ENCODE peak calls at places on chromosome 20, in eight cellular contexts. P is tibial artery, Y is endothelial cell, C is stomach, O is endodermal cell, V is LNCaP clone FGC, Q is coronary artery, W is HFFc6. K is an unnamed sample.

GRCh38 chr20:51404297-51405060 is 138.0 kb downstream of the NFATC2 start:
- DNase-seq in Q (no peak), O (peak), P (no peak), V (no peak), Y (no peak), W (no peak), C (peak), K (no peak)

GRCh38 chr20:64205611-64206026 is 41.4 kb downstream of the MYT1 start:
- DNase-seq in Q (no peak), C (no peak), W (no peak), O (no peak), P (no peak), Y (no peak), V (no peak), K (no peak)

GRCh38 chr20:43916875-43917371 is 2.3 kb downstream of the TOX2 start:
- DNase-seq in W (peak), P (peak), Q (no peak), O (peak), C (no peak), Y (no peak), V (no peak), K (no peak)

GRCh38 chr20:33815671-33816070 is 4.5 kb downstream of the CHMP4B start:
- DNase-seq in C (no peak), Y (no peak), W (no peak), P (no peak), V (no peak), O (no peak), Q (no peak), K (no peak)

GRCh38 chr20:44711237-44711636 is 3.9 kb upstream of the CCN5 start:
- DNase-seq in O (no peak), C (no peak), V (no peak), Q (no peak), Y (no peak), P (peak), W (no peak), K (no peak)

GRCh38 chr20:48180637-48181036 is 395.4 kb upstream of the SULF2 start:
- DNase-seq in V (no peak), Q (no peak), C (no peak), Y (no peak), O (no peak), W (no peak), P (no peak), K (peak)

GRCh38 chr20:22773326-22773725 is 189.0 kb upstream of the FOXA2 start:
- DNase-seq in O (no peak), C (no peak), V (no peak), Y (no peak), W (no peak), P (no peak), Q (no peak), K (no peak)

GRCh38 chr20:38199506-38200390 is 34.7 kb upstream of the TGM2 start:
- DNase-seq in W (no peak), Y (no peak), C (no peak), O (peak), V (no peak), P (no peak), Q (peak), K (no peak)

GRCh38 chr20:51062065-51062464 is 39.2 kb upstream of the KCNG1 start:
- DNase-seq in C (no peak), W (no peak), Q (no peak), P (no peak), V (no peak), O (peak), Y (no peak), K (no peak)

GRCh38 chr20:53793783-53794383 is 200.2 kb upstream of the ZNF217 start:
- DNase-seq in O (no peak), V (no peak), W (no peak), Y (no peak), P (no peak), C (no peak), Q (no peak), K (peak)

GRCh38 chr20:49400410-49400809 is 82.1 kb downstream of the KCNB1 start:
- DNase-seq in P (peak), W (no peak), O (no peak), V (no peak), Y (no peak), Q (no peak), C (no peak), K (no peak)

GRCh38 chr20:32582659-32583580 is 2.2 kb downstream of the NOL4L start:
- DNase-seq in W (no peak), Y (peak), P (no peak), O (peak), C (no peak), Q (no peak), V (no peak), K (no peak)

GRCh38 chr20:20546402-20546801 is 166.0 kb downstream of the RALGAPA2 start:
- DNase-seq in V (no peak), W (no peak), P (no peak), Q (no peak), Y (no peak), O (no peak), C (no peak), K (no peak)

GRCh38 chr20:50058646-50059398 is 54.1 kb downstream of the UBE2V1 start:
- DNase-seq in Y (no peak), V (no peak), Q (no peak), W (no peak), C (no peak), O (peak), P (no peak), K (no peak)

GRCh38 chr20:59455392-59456341 is 148.7 kb upstream of the PHACTR3 start:
- DNase-seq in O (peak), Y (peak), Q (no peak), C (peak), W (no peak), P (no peak), V (no peak), K (peak)

GRCh38 chr20:33298391-33298790 is 15.4 kb downstream of the BPIFB1 start:
- DNase-seq in C (no peak), Y (no peak), W (no peak), V (no peak), O (peak), P (no peak), Q (no peak), K (no peak)

GRCh38 chr20:54292186-54292585 is 84.3 kb downstream of the PFDN4 start:
- DNase-seq in O (no peak), V (no peak), W (no peak), Y (no peak), C (no peak), Q (no peak), P (no peak), K (peak)

GRCh38 chr20:20887593-20888272 is 175.3 kb upstream of the RALGAPA2 start:
- DNase-seq in Q (no peak), P (no peak), O (peak), C (no peak), W (no peak), Y (no peak), V (no peak), K (no peak)

GRCh38 chr20:17834804-17835203 is 133.8 kb downstream of the SNX5 start:
- DNase-seq in Q (no peak), O (no peak), Y (no peak), V (peak), W (no peak), C (no peak), P (no peak), K (no peak)

GRCh38 chr20:64099880-64100565 is 7.3 kb downstream of the NPBWR2 start:
- DNase-seq in Q (no peak), W (no peak), C (no peak), O (no peak), P (no peak), Y (no peak), V (no peak), K (no peak)

GRCh38 chr20:25281541-25281991 is 33.7 kb downstream of the PYGB start:
- DNase-seq in Q (no peak), V (no peak), Y (no peak), W (no peak), P (peak), O (no peak), C (peak), K (no peak)

GRCh38 chr20:64188682-64189529 is 24.7 kb downstream of the MYT1 start:
- DNase-seq in P (no peak), W (peak), O (peak), Y (peak), Q (no peak), C (no peak), V (no peak), K (peak)

GRCh38 chr20:47981242-47981641 is 196.0 kb upstream of the SULF2 start:
- DNase-seq in C (no peak), Y (no peak), Q (no peak), P (no peak), V (no peak), O (peak), W (no peak), K (no peak)

GRCh38 chr20:64080813-64081619 is 1.1 kb downstream of the OPRL1 start:
- DNase-seq in W (no peak), O (no peak), C (no peak), P (no peak), V (no peak), Y (no peak), Q (no peak), K (no peak)

GRCh38 chr20:3808141-3808479 is 12.0 kb downstream of the CDC25B start:
- DNase-seq in P (peak), V (peak), C (peak), Y (no peak), O (no peak), W (peak), Q (peak), K (peak)

GRCh38 chr20:9294081-9294480 is 220.3 kb upstream of the LAMP5 start:
- DNase-seq in W (peak), P (no peak), C (no peak), Y (no peak), O (no peak), V (no peak), Q (no peak), K (no peak)

GRCh38 chr20:59508729-59509128 is 95.6 kb upstream of the PHACTR3 start:
- DNase-seq in Y (no peak), P (no peak), C (no peak), V (no peak), Q (no peak), W (no peak), O (no peak), K (no peak)

GRCh38 chr20:8032499-8032898 is 12.9 kb upstream of the TMX4 start:
- DNase-seq in C (no peak), Q (no peak), Y (no peak), P (no peak), W (no peak), V (no peak), O (no peak), K (no peak)

GRCh38 chr20:51624157-51624731 is 81.7 kb upstream of the NFATC2 start:
- DNase-seq in C (peak), P (no peak), V (peak), W (peak), O (peak), Y (peak), Q (no peak), K (peak)

GRCh38 chr20:8930691-8931090 is 138.2 kb upstream of the PLCB4 start:
- DNase-seq in C (no peak), W (peak), Q (no peak), P (no peak), O (no peak), V (no peak), Y (no peak), K (no peak)

DNA sequence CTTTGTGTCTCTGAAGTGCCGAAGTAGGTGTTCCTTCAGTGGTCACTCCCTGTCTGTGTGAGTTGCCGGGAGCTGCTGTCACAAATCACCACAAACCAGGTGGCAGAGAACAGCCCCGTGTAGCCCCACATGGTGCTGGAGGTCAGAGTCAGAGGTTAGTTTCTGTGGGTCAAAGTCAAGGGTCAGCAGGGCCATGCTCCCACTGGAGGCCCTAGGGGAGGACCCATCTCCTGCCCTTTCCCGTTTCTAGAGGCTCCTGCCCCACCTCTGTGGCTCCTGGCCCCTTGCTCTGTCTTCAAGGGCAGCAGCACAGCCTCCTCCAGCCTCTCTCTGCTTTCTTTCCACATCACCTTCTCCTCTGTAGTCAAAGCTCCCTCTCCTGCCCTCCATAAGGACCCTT is 264.3 kb downstream of the TAF4 start:
- DNase-seq in Q (no peak), W (no peak), O (no peak), Y (no peak), C (no peak), V (no peak), P (no peak), K (no peak)
- TF ChIP-seq CTCF in Q (no peak), W (no peak), O (no peak), Y (no peak), C (no peak), V (no peak), P (no peak), K (no peak)

GRCh38 chr20:10318625-10319024 is 100.0 kb downstream of the SNAP25 start:
- DNase-seq in O (no peak), Y (no peak), Q (no peak), V (no peak), C (no peak), W (no peak), P (no peak), K (no peak)

GRCh38 chr20:10314198-10314597 is 95.6 kb downstream of the SNAP25 start:
- DNase-seq in P (no peak), V (no peak), Q (no peak), O (no peak), W (no peak), Y (no peak), C (no peak), K (no peak)

GRCh38 chr20:10313701-10314100 is 95.1 kb downstream of the SNAP25 start:
- DNase-seq in W (no peak), C (no peak), V (no peak), Y (no peak), Q (no peak), O (no peak), P (no peak), K (no peak)

GRCh38 chr20:10315138-10315537 is 96.5 kb downstream of the SNAP25 start:
- DNase-seq in O (no peak), Y (no peak), P (no peak), C (no peak), Q (no peak), V (no peak), W (no peak), K (no peak)

DNA sequence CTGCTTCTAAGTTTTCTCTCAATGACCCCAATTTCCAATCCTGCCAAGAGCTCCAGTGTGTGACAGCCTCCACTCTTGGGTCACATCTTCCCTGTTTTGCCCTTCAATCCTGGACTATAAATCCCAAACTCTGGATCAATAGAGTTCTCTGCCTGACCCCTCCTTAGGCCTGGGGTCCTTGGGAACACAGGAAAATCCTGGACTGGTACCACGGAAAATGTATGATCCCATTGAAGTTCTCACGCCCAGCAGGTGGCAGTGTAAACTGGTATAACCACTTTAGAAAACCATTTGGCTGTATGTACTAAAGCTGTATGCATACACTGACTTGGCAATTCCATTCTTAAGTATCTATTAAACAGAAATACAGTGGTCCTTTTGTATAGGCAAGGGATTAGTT is 98.0 kb downstream of the SNAP25 start:
- DNase-seq in O (no peak), C (no peak), Y (no peak), V (peak), W (no peak), P (no peak), Q (no peak), K (peak)
- TF ChIP-seq CTCF in O (no peak), C (no peak), Y (no peak), V (peak), W (peak), P (no peak), Q (no peak), K (no peak)

GRCh38 chr20:39225536-39225935 is 263.4 kb downstream of the DHX35 start:
- DNase-seq in O (no peak), Y (no peak), V (no peak), W (no peak), C (no peak), P (no peak), Q (no peak), K (no peak)
- TF ChIP-seq CTCF in O (peak), Y (no peak), V (no peak), W (no peak), C (no peak), P (no peak), Q (no peak), K (no peak)

DNA sequence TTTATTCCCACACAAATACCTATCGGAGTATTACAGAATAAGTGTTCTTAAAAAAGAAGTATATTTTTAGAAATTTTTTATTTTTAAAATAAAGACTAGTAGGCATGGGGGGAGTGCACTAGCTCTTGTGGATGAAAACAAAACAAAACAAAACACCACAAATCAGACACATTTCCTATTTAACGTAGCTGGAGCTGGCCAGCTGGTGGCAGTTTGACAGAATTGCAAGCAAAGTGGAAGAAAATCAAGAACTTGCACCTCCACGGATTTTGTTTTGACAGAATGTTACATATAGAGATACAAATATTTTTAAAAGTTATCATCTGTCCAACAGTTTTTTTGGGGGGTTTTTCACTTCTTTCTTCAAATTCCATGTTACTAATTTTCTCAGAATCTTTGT is 63.6 kb upstream of the SNRPB2 start:
- DNase-seq in C (no peak), W (no peak), P (no peak), Y (no peak), O (no peak), V (no peak), Q (no peak), K (no peak)
- TF ChIP-seq CTCF in C (no peak), W (no peak), P (no peak), Y (peak), O (peak), V (peak), Q (no peak), K (no peak)